ENCODE peak calls at places on chromosomes 4 and X, in seven cellular contexts. One of them, this sample, is unnamed.

GRCh38 chr4:183905593-183906485 is 732 bp downstream of the STOX2 start:
- DNase-seq in fibroblast of the aortic adventitia: peak
- DNase-seq in AG09309: no peak
- DNase-seq in progenitor cell of endocrine pancreas: peak
- DNase-seq in omental fat pad: no peak
- DNase-seq in transverse colon: peak
- DNase-seq in fibroblast of lung: peak
- DNase-seq in this sample: peak

GRCh38 chr4:21363701-21364100 is 584.9 kb downstream of the KCNIP4 start:
- DNase-seq in fibroblast of the aortic adventitia: no peak
- DNase-seq in AG09309: no peak
- DNase-seq in progenitor cell of endocrine pancreas: no peak
- DNase-seq in omental fat pad: no peak
- DNase-seq in transverse colon: no peak
- DNase-seq in fibroblast of lung: no peak
- DNase-seq in this sample: no peak

GRCh38 chrX:124736553-124737240 is 390.3 kb downstream of the SH2D1A start:
- DNase-seq in fibroblast of the aortic adventitia: no peak
- DNase-seq in AG09309: no peak
- DNase-seq in progenitor cell of endocrine pancreas: peak
- DNase-seq in omental fat pad: no peak
- DNase-seq in transverse colon: no peak
- DNase-seq in fibroblast of lung: no peak
- DNase-seq in this sample: peak

GRCh38 chr4:48180234-48180633 is 46.2 kb upstream of the TXK start:
- DNase-seq in fibroblast of the aortic adventitia: no peak
- DNase-seq in AG09309: no peak
- DNase-seq in progenitor cell of endocrine pancreas: no peak
- DNase-seq in omental fat pad: no peak
- DNase-seq in transverse colon: no peak
- DNase-seq in fibroblast of lung: peak
- DNase-seq in this sample: no peak

GRCh38 chr4:165208741-165209388 is 1.5 kb downstream of the KLHL2 start:
- DNase-seq in fibroblast of the aortic adventitia: peak
- DNase-seq in AG09309: no peak
- DNase-seq in progenitor cell of endocrine pancreas: no peak
- DNase-seq in omental fat pad: no peak
- DNase-seq in transverse colon: no peak
- DNase-seq in fibroblast of lung: no peak
- DNase-seq in this sample: no peak

GRCh38 chr4:110533940-110534339 is 58.0 kb downstream of the ENPEP start:
- DNase-seq in fibroblast of the aortic adventitia: peak
- DNase-seq in AG09309: peak
- DNase-seq in progenitor cell of endocrine pancreas: no peak
- DNase-seq in omental fat pad: no peak
- DNase-seq in transverse colon: no peak
- DNase-seq in fibroblast of lung: peak
- DNase-seq in this sample: peak

GRCh38 chr4:172323288-172323687 is 510.1 kb downstream of the GALNTL6 start:
- DNase-seq in fibroblast of the aortic adventitia: no peak
- DNase-seq in AG09309: no peak
- DNase-seq in progenitor cell of endocrine pancreas: no peak
- DNase-seq in omental fat pad: no peak
- DNase-seq in transverse colon: no peak
- DNase-seq in fibroblast of lung: no peak
- DNase-seq in this sample: no peak

GRCh38 chr4:3670521-3671519 is 95.4 kb upstream of the ADRA2C start:
- DNase-seq in fibroblast of the aortic adventitia: no peak
- DNase-seq in AG09309: no peak
- DNase-seq in progenitor cell of endocrine pancreas: no peak
- DNase-seq in omental fat pad: no peak
- DNase-seq in transverse colon: no peak
- DNase-seq in fibroblast of lung: no peak
- DNase-seq in this sample: no peak

GRCh38 chr4:136713140-136713539 is 819.2 kb downstream of the PCDH18 start:
- DNase-seq in fibroblast of the aortic adventitia: peak
- DNase-seq in AG09309: no peak
- DNase-seq in progenitor cell of endocrine pancreas: no peak
- DNase-seq in omental fat pad: no peak
- DNase-seq in transverse colon: no peak
- DNase-seq in fibroblast of lung: peak
- DNase-seq in this sample: no peak

DNA sequence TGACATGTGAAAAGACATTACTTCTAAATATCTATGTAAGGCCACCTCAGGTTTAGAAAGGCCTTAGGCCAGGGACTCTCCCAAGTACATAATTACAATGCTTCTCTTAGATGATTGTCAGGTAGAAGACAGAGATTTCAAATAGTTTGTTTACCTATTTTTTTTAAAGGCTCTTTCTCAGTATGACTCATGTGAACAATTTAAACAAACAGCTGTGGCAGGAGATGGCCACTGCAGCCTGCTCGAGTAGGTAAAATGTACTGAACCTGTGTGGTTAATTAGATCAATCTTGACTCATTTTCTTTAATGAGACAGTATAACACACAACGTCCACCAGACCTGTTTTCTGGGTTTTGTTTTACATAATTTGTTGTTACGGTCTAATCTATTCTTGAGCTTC is 50.2 kb downstream of the LEF1 start:
- DNase-seq in fibroblast of the aortic adventitia: no peak
- DNase-seq in AG09309: no peak
- DNase-seq in progenitor cell of endocrine pancreas: no peak
- DNase-seq in omental fat pad: no peak
- DNase-seq in transverse colon: no peak
- DNase-seq in fibroblast of lung: no peak
- DNase-seq in this sample: no peak
- TF ChIP-seq CTCF in fibroblast of the aortic adventitia: no peak
- TF ChIP-seq CTCF in AG09309: no peak
- TF ChIP-seq CTCF in progenitor cell of endocrine pancreas: no peak
- TF ChIP-seq CTCF in omental fat pad: no peak
- TF ChIP-seq CTCF in transverse colon: no peak
- TF ChIP-seq CTCF in fibroblast of lung: no peak
- TF ChIP-seq CTCF in this sample: no peak

DNA sequence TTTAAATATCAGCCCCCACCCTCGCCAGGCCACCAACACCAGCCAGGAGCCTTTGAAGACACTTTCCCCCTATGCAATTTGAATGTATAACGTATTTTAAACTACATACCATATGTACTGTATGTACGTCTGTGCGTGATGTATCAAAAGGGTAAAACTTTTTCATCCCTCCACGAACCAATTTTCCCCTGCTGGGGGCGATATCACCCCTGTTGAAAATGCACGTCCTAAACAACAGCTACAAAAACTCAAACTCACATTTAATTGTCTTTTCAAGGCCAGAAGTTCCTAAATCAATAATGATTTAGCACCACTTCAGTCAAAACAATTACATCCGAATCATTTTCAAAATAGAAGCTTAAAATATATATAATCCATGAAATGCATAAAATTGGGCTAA is 1.4 kb downstream of the VEGFD start:
- DNase-seq in fibroblast of the aortic adventitia: no peak
- DNase-seq in AG09309: no peak
- DNase-seq in progenitor cell of endocrine pancreas: no peak
- DNase-seq in omental fat pad: no peak
- DNase-seq in transverse colon: no peak
- DNase-seq in fibroblast of lung: peak
- DNase-seq in this sample: no peak
- TF ChIP-seq CTCF in fibroblast of the aortic adventitia: peak
- TF ChIP-seq CTCF in AG09309: no peak
- TF ChIP-seq CTCF in progenitor cell of endocrine pancreas: peak
- TF ChIP-seq CTCF in omental fat pad: no peak
- TF ChIP-seq CTCF in transverse colon: no peak
- TF ChIP-seq CTCF in fibroblast of lung: peak
- TF ChIP-seq CTCF in this sample: no peak

GRCh38 chr4:153038493-153039311 is 102.6 kb downstream of the FHDC1 start:
- DNase-seq in fibroblast of the aortic adventitia: no peak
- DNase-seq in AG09309: no peak
- DNase-seq in progenitor cell of endocrine pancreas: no peak
- DNase-seq in omental fat pad: no peak
- DNase-seq in transverse colon: no peak
- DNase-seq in fibroblast of lung: no peak
- DNase-seq in this sample: no peak

GRCh38 chr4:153036931-153037330 is 100.8 kb downstream of the FHDC1 start:
- DNase-seq in fibroblast of the aortic adventitia: no peak
- DNase-seq in AG09309: no peak
- DNase-seq in progenitor cell of endocrine pancreas: no peak
- DNase-seq in omental fat pad: no peak
- DNase-seq in transverse colon: no peak
- DNase-seq in fibroblast of lung: no peak
- DNase-seq in this sample: no peak

GRCh38 chr4:153040677-153041076 is 104.6 kb downstream of the FHDC1 start:
- DNase-seq in fibroblast of the aortic adventitia: no peak
- DNase-seq in AG09309: no peak
- DNase-seq in progenitor cell of endocrine pancreas: no peak
- DNase-seq in omental fat pad: no peak
- DNase-seq in transverse colon: no peak
- DNase-seq in fibroblast of lung: no peak
- DNase-seq in this sample: no peak

GRCh38 chr4:153042757-153043156 is 106.6 kb downstream of the FHDC1 start:
- DNase-seq in fibroblast of the aortic adventitia: no peak
- DNase-seq in AG09309: no peak
- DNase-seq in progenitor cell of endocrine pancreas: no peak
- DNase-seq in omental fat pad: no peak
- DNase-seq in transverse colon: no peak
- DNase-seq in fibroblast of lung: no peak
- DNase-seq in this sample: no peak

DNA sequence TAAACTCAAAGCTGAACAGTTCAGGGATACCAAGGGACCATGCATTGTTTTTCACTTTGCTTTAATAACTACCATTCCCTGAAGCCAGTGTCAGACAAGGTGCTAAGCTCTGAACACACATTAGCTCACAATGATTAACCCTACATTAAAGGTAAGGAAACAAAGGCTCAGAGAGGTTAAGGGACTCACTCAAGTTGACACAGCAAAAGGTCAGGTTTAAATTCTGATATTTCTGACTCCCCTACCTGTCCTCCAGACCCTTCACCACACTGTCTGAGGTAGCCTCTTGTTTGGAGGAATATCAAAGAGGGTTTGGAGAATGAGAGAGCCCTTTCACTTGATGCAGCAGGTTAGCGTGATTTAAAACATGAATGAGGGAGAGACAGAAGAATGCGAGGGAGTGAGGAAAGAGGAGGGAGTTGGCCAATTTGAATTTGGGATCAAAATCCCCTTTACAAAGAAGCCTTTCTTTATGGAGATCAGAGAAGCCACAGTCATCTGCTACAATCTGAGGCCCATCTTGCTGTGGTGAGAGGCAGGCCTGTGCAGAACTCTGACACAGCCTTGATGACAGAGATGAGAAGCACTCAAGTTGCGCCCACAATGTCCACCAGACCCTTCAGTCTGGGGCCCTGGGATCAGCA is 103.5 kb downstream of the FHDC1 start:
- DNase-seq in fibroblast of the aortic adventitia: no peak
- DNase-seq in AG09309: no peak
- DNase-seq in progenitor cell of endocrine pancreas: no peak
- DNase-seq in omental fat pad: no peak
- DNase-seq in transverse colon: no peak
- DNase-seq in fibroblast of lung: no peak
- DNase-seq in this sample: no peak
- TF ChIP-seq CTCF in fibroblast of the aortic adventitia: no peak
- TF ChIP-seq CTCF in AG09309: no peak
- TF ChIP-seq CTCF in progenitor cell of endocrine pancreas: no peak
- TF ChIP-seq CTCF in omental fat pad: no peak
- TF ChIP-seq CTCF in transverse colon: no peak
- TF ChIP-seq CTCF in fibroblast of lung: no peak
- TF ChIP-seq CTCF in this sample: no peak

DNA sequence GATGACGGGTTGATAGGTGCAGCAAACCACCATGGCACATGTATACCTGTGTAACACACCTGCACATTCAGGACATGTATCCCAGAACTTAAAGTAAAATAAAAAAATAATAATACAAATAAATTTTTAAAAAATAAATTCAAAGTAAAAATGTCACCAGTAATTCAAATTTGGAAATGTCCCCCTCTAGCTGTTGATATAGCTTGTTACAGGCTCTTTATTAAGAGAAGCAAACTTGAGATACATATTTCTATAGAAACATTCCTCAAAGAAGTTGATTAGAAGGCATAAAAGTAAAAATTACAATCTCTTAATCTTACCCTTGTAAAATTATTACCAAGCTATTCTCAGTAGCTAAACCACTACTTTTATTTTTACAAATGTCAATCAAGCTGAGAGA is 1397.0 kb downstream of the FAM133A start:
- DNase-seq in fibroblast of the aortic adventitia: peak
- DNase-seq in AG09309: no peak
- DNase-seq in progenitor cell of endocrine pancreas: no peak
- DNase-seq in omental fat pad: no peak
- DNase-seq in transverse colon: no peak
- DNase-seq in fibroblast of lung: no peak
- DNase-seq in this sample: no peak
- TF ChIP-seq CTCF in fibroblast of the aortic adventitia: peak
- TF ChIP-seq CTCF in AG09309: peak
- TF ChIP-seq CTCF in progenitor cell of endocrine pancreas: peak
- TF ChIP-seq CTCF in omental fat pad: no peak
- TF ChIP-seq CTCF in transverse colon: no peak
- TF ChIP-seq CTCF in fibroblast of lung: no peak
- TF ChIP-seq CTCF in this sample: no peak

GRCh38 chrX:137930562-137930961 is 364.6 kb downstream of the ZIC3 start:
- DNase-seq in fibroblast of the aortic adventitia: no peak
- DNase-seq in AG09309: no peak
- DNase-seq in progenitor cell of endocrine pancreas: no peak
- DNase-seq in omental fat pad: no peak
- DNase-seq in transverse colon: no peak
- DNase-seq in fibroblast of lung: no peak
- DNase-seq in this sample: no peak

GRCh38 chrX:137929951-137930350 is 364.0 kb downstream of the ZIC3 start:
- DNase-seq in fibroblast of the aortic adventitia: no peak
- DNase-seq in AG09309: no peak
- DNase-seq in progenitor cell of endocrine pancreas: no peak
- DNase-seq in omental fat pad: no peak
- DNase-seq in transverse colon: no peak
- DNase-seq in fibroblast of lung: no peak
- DNase-seq in this sample: no peak

DNA sequence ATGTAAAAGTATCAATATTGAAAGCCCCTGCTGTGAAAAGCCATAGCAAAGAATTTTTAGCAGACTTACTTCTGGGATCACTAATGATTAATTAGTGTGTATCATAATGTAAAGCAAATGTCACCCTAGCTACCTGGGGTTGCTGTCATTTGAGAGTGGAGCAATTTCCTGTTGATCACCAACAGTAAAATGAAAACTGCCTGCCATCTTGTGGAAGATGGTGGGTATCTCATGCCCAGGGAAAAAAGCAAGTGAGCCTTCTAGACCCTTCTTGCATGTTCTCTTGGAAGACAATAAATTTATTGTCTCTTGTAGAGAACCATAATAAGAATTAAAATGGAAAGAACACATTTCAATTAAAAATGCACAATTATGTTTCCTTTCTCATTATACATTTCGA is 360.2 kb downstream of the ZIC3 start:
- DNase-seq in fibroblast of the aortic adventitia: no peak
- DNase-seq in AG09309: no peak
- DNase-seq in progenitor cell of endocrine pancreas: no peak
- DNase-seq in omental fat pad: no peak
- DNase-seq in transverse colon: no peak
- DNase-seq in fibroblast of lung: no peak
- DNase-seq in this sample: no peak
- TF ChIP-seq CTCF in fibroblast of the aortic adventitia: no peak
- TF ChIP-seq CTCF in AG09309: no peak
- TF ChIP-seq CTCF in progenitor cell of endocrine pancreas: peak
- TF ChIP-seq CTCF in omental fat pad: no peak
- TF ChIP-seq CTCF in transverse colon: no peak
- TF ChIP-seq CTCF in fibroblast of lung: no peak
- TF ChIP-seq CTCF in this sample: no peak

This sample was measured in Calu3.